ENCODE peak calls at places on chromosomes 16 and 17, in ten cellular contexts. L is stimulated activated CD8-positive, alpha-beta memory T cell treated with anti-CD3 and anti-CD28 coated beads, Interleukin-15, amount 100 ng/mL, for 24 hours; E is Calu3; K is nucleus accumbens; Y is midbrain; I is activated T-helper 1 cell treated with Interleukin-2 at 50 U/mL for 16 hours; U is posterior cingulate gyrus; D is cardiac muscle cell; F is NCI-H510A treated with DMSO at 0.1 percent for 48 hours; O is bronchial epithelial cell. V is an unnamed sample.

GRCh38 chr17:3865166-3865565 is 19.1 kb upstream of the NCBP3 start:
- DNase-seq in L (no peak), E (no peak), K (no peak), Y (peak), I (no peak), U (no peak), D (peak), F (no peak), O (peak), V (no peak)

GRCh38 chr16:25258856-25259179 is 1.2 kb upstream of the ZKSCAN2 start:
- DNase-seq in L (no peak), E (no peak), K (no peak), Y (no peak), I (no peak), U (no peak), D (no peak), F (peak), O (no peak), V (no peak)

GRCh38 chr16:89341274-89341673 is 123.8 kb downstream of the ZNF778 start:
- DNase-seq in L (no peak), E (no peak), K (no peak), Y (no peak), I (no peak), U (no peak), D (no peak), F (no peak), O (no peak), V (no peak)

GRCh38 chr17:75345514-75346167 is 56.4 kb upstream of the SLC25A19 start:
- DNase-seq in L (no peak), E (peak), K (no peak), Y (no peak), I (no peak), U (no peak), D (no peak), F (no peak), O (no peak), V (peak)

GRCh38 chr17:38967290-38967738 is at the start of gene FBXO47:
- DNase-seq in L (peak), E (peak), K (peak), Y (peak), I (peak), U (peak), D (peak), F (no peak), O (peak), V (peak)

GRCh38 chr17:81976332-81977210 is 858 bp upstream of the ASPSCR1 start:
- DNase-seq in L (peak), E (peak), K (no peak), Y (no peak), I (no peak), U (no peak), D (no peak), F (peak), O (peak), V (no peak)

GRCh38 chr16:48959204-48959603 is 322.4 kb downstream of the CBLN1 start:
- DNase-seq in L (no peak), E (no peak), K (no peak), Y (no peak), I (no peak), U (no peak), D (no peak), F (peak), O (peak), V (no peak)

GRCh38 chr17:20997711-20998570 is 44.9 kb downstream of the USP22 start:
- DNase-seq in L (no peak), E (no peak), K (no peak), Y (no peak), I (no peak), U (no peak), D (no peak), F (no peak), O (no peak), V (no peak)

GRCh38 chr17:65057520-65058075 is 1.1 kb upstream of the GNA13 start:
- DNase-seq in L (no peak), E (no peak), K (no peak), Y (no peak), I (no peak), U (no peak), D (no peak), F (no peak), O (peak), V (no peak)

GRCh38 chr17:8857919-8858318 is 9.6 kb downstream of the PIK3R6 start:
- DNase-seq in L (no peak), E (no peak), K (no peak), Y (no peak), I (no peak), U (no peak), D (peak), F (no peak), O (peak), V (peak)

GRCh38 chr17:21353326-21354010 is 22.7 kb upstream of the KCNJ12 start:
- DNase-seq in L (no peak), E (no peak), K (no peak), Y (no peak), I (no peak), U (no peak), D (peak), F (no peak), O (no peak), V (no peak)

GRCh38 chr17:17740627-17741237 is 59.5 kb downstream of the RAI1 start:
- DNase-seq in L (no peak), E (peak), K (no peak), Y (peak), I (peak), U (no peak), D (no peak), F (no peak), O (peak), V (no peak)

GRCh38 chr17:78381601-78382168 is 3.2 kb downstream of the PGS1 start:
- DNase-seq in L (no peak), E (no peak), K (no peak), Y (no peak), I (no peak), U (no peak), D (no peak), F (no peak), O (peak), V (no peak)

GRCh38 chr17:40345161-40346034 is 19.1 kb downstream of the GJD3 start:
- DNase-seq in L (no peak), E (peak), K (no peak), Y (peak), I (no peak), U (no peak), D (peak), F (peak), O (peak), V (no peak)

GRCh38 chr16:49452568-49452967 is 79.0 kb downstream of the C16orf78 start:
- DNase-seq in L (no peak), E (no peak), K (no peak), Y (no peak), I (no peak), U (no peak), D (no peak), F (peak), O (no peak), V (no peak)

GRCh38 chr16:24731722-24732419 is 2.4 kb downstream of the TNRC6A start:
- DNase-seq in L (no peak), E (no peak), K (no peak), Y (no peak), I (no peak), U (no peak), D (no peak), F (no peak), O (no peak), V (no peak)

GRCh38 chr16:30473231-30474061 is 904 bp downstream of the ITGAL start:
- DNase-seq in L (peak), E (no peak), K (no peak), Y (no peak), I (peak), U (no peak), D (no peak), F (no peak), O (no peak), V (peak)

GRCh38 chr16:1000608-1001007 is 19.0 kb downstream of the SOX8 start:
- DNase-seq in L (no peak), E (no peak), K (no peak), Y (no peak), I (no peak), U (no peak), D (no peak), F (no peak), O (no peak), V (no peak)

GRCh38 chr16:12208341-12209035 is 232.0 kb downstream of the SNX29 start:
- DNase-seq in L (no peak), E (no peak), K (no peak), Y (no peak), I (no peak), U (no peak), D (no peak), F (no peak), O (peak), V (no peak)

GRCh38 chr16:66159987-66160386 is 206.5 kb upstream of the CDH5 start:
- DNase-seq in L (no peak), E (no peak), K (no peak), Y (no peak), I (no peak), U (no peak), D (no peak), F (no peak), O (peak), V (no peak)

GRCh38 chr16:89108412-89108811 is 14.8 kb downstream of the ACSF3 start:
- DNase-seq in L (no peak), E (no peak), K (no peak), Y (no peak), I (no peak), U (no peak), D (no peak), F (no peak), O (no peak), V (no peak)

GRCh38 chr17:6070280-6070894 is at the start of gene WSCD1:
- DNase-seq in L (no peak), E (peak), K (peak), Y (peak), I (peak), U (peak), D (no peak), F (no peak), O (no peak), V (no peak)

GRCh38 chr16:11674818-11675560 is 6.7 kb downstream of the SNN start:
- DNase-seq in L (no peak), E (peak), K (no peak), Y (no peak), I (no peak), U (no peak), D (peak), F (no peak), O (no peak), V (no peak)

GRCh38 chr17:55727920-55728319 is 5.3 kb upstream of the TMEM100 start:
- DNase-seq in L (no peak), E (no peak), K (no peak), Y (no peak), I (no peak), U (no peak), D (no peak), F (no peak), O (peak), V (no peak)

GRCh38 chr16:85398688-85399582 is 214.2 kb upstream of the GSE1 start:
- DNase-seq in L (no peak), E (no peak), K (no peak), Y (no peak), I (no peak), U (no peak), D (no peak), F (no peak), O (no peak), V (no peak)

GRCh38 chr17:72602517-72603345 is 481.9 kb downstream of the SOX9 start:
- DNase-seq in L (no peak), E (peak), K (no peak), Y (no peak), I (no peak), U (no peak), D (peak), F (no peak), O (peak), V (no peak)

GRCh38 chr16:82074019-82074558 is 39.0 kb downstream of the HSD17B2 start:
- DNase-seq in L (no peak), E (no peak), K (no peak), Y (no peak), I (no peak), U (no peak), D (no peak), F (no peak), O (no peak), V (no peak)

GRCh38 chr17:69672924-69673323 is 258.4 kb downstream of the MAP2K6 start:
- DNase-seq in L (no peak), E (no peak), K (no peak), Y (no peak), I (no peak), U (no peak), D (peak), F (no peak), O (peak), V (no peak)

GRCh38 chr16:57027067-57027466 is 37.7 kb downstream of the NLRC5 start:
- DNase-seq in L (no peak), E (no peak), K (no peak), Y (no peak), I (no peak), U (no peak), D (no peak), F (no peak), O (no peak), V (no peak)

GRCh38 chr16:53949716-53950410 is 245.9 kb downstream of the FTO start:
- DNase-seq in L (no peak), E (no peak), K (no peak), Y (no peak), I (no peak), U (no peak), D (no peak), F (peak), O (no peak), V (no peak)

GRCh38 chr16:72664122-72664479 is 383.8 kb downstream of the ZFHX3 start:
- DNase-seq in L (no peak), E (no peak), K (no peak), Y (no peak), I (no peak), U (no peak), D (peak), F (no peak), O (peak), V (no peak)

V was measured in stimulated activated naive B cell treated with anti-CD40 and anti-IgM and Interleukin-4, amounts not matched to agents 10 μg/mL and 1 μg/mL and 100 μg/mL, for 72 hours.